ENCODE peak calls at places on chromosomes 1 and 21, in four cellular contexts. E is pons; S is NB4; R is central memory CD8-positive, alpha-beta T cell. X is an unnamed sample.

GRCh38 chr1:168892945-168893344 is 163.9 kb upstream of the DPT start:
- DNase-seq in E (no peak), S (no peak), R (no peak), X (no peak)

GRCh38 chr1:26472901-26473845 is 933 bp downstream of the HMGN2 start:
- DNase-seq in E (peak), S (peak), R (peak), X (peak)

GRCh38 chr1:17984510-17985085 is 123.0 kb upstream of the IGSF21 start:
- DNase-seq in E (peak), S (peak), R (no peak), X (no peak)

GRCh38 chr1:237878406-237878805 is 12.3 kb downstream of the ZP4 start:
- DNase-seq in E (no peak), S (no peak), R (no peak), X (no peak)

GRCh38 chr1:7561331-7561921 is 209.7 kb upstream of the VAMP3 start:
- DNase-seq in E (no peak), S (peak), R (no peak), X (no peak)

GRCh38 chr1:31931241-31932225 is 6.6 kb downstream of the PTP4A2 start:
- DNase-seq in E (peak), S (peak), R (no peak), X (no peak)

GRCh38 chr21:16473965-16474364 is 744.2 kb downstream of the USP25 start:
- DNase-seq in E (peak), S (no peak), R (no peak), X (no peak)

GRCh38 chr1:220825819-220826551 is 39.3 kb downstream of the MTARC1 start:
- DNase-seq in E (no peak), S (peak), R (no peak), X (no peak)

GRCh38 chr1:72530646-72531045 is 248.3 kb upstream of the NEGR1 start:
- DNase-seq in E (no peak), S (no peak), R (no peak), X (no peak)

GRCh38 chr1:203464743-203465142 is 10.9 kb upstream of the PRELP start:
- DNase-seq in E (no peak), S (no peak), R (no peak), X (no peak)

GRCh38 chr1:160567858-160568682 is 11.2 kb downstream of the CD84 start:
- DNase-seq in E (no peak), S (peak), R (peak), X (no peak)

GRCh38 chr1:109930252-109930993 is 19.8 kb downstream of the CSF1 start:
- DNase-seq in E (no peak), S (no peak), R (no peak), X (no peak)

GRCh38 chr1:243438815-243439214 is 183.0 kb downstream of the SDCCAG8 start:
- DNase-seq in E (no peak), S (no peak), R (no peak), X (no peak)

GRCh38 chr1:91781916-91782622 is 103.9 kb downstream of the TGFBR3 start:
- DNase-seq in E (no peak), S (no peak), R (no peak), X (no peak)

GRCh38 chr1:196462101-196462500 is 146.1 kb downstream of the KCNT2 start:
- DNase-seq in E (no peak), S (no peak), R (no peak), X (no peak)